ENCODE peak calls at places on chromosomes 12 and 14, in four cellular contexts. L, H, N and G are unnamed samples.

GRCh38 chr12:6341439-6342139 is at the start of gene TNFRSF1A:
- DNase-seq in L (peak; percentile 84), H (peak; percentile 91), N (peak; percentile 76), G (peak; percentile 93)

GRCh38 chr14:104865069-104865630 is at the start of gene CEP170B:
- DNase-seq in L (peak; percentile 60), H (peak; percentile 81), N (no peak), G (peak; percentile 48)

GRCh38 chr12:107277850-107278249 is 184.5 kb upstream of the CRY1 start:
- DNase-seq in L (no peak), H (peak; percentile 82), N (no peak), G (peak; percentile 19)

GRCh38 chr14:58864751-58865519 is 227.2 kb downstream of the DACT1 start:
- DNase-seq in L (no peak), H (peak; percentile 87), N (no peak), G (peak; percentile 96)

GRCh38 chr14:76546426-76547221 is 170.7 kb downstream of the ESRRB start:
- DNase-seq in L (peak; percentile 28), H (peak; percentile 29), N (no peak), G (peak; percentile 67)

GRCh38 chr14:68405959-68406358 is 386.9 kb downstream of the ZFP36L1 start:
- DNase-seq in L (no peak), H (peak; percentile 86), N (no peak), G (peak; percentile 25)

GRCh38 chr14:31229638-31230229 is 22.1 kb upstream of the HECTD1 start:
- DNase-seq in L (peak; percentile 98), H (peak; percentile 98), N (no peak), G (no peak)

GRCh38 chr12:11968041-11968383 is 102.7 kb upstream of the BCL2L14 start:
- DNase-seq in L (no peak), H (no peak), N (no peak), G (no peak)

GRCh38 chr12:124517260-124518050 is 50.0 kb downstream of the NCOR2 start:
- DNase-seq in L (peak; percentile 59), H (peak; percentile 82), N (peak; percentile 64), G (peak; percentile 66)

GRCh38 chr12:82524636-82525035 is 162.1 kb upstream of the TMTC2 start:
- DNase-seq in L (no peak), H (no peak), N (no peak), G (no peak)

GRCh38 chr14:104882325-104882973 is 17.4 kb downstream of the CEP170B start:
- DNase-seq in L (peak; percentile 50), H (no peak), N (no peak), G (no peak)

DNA sequence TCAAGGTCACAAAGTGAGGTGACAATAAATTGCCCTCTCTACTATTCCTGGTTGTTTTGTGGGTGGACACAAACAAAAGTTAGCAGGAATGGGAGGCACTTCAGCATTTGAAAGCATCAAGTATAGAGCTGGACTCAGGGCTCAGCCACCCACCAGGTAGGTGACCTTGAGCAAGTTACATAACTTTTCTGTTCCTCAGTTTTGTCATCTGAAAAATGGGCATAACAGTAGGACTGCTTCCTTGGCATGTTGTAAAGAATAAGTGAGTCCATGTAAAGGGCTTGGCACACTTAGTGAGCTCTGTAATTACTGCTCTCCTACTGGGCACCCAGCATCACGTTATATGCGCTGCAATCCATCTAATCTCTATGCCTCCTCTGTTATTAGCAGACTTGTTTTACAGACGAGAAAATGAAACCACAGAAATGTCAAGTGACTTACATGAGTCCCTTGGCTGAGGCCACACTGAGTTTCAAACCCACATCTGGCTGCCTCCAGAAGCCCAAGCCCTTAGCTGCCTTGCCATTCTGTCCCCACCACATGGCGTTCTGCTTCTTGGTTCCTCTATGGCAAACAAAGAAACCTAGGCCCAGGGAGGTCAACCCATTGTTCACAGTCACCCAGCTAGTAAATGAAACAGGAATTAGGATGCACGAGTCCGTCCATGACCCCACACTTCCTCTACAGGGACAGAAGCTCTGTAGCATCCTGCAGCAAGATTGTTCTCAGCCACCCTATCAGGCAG is 63.2 kb upstream of the SLC24A4 start:
- DNase-seq in L (no peak), H (no peak), N (no peak), G (no peak)
- H3K27ac ChIP-seq in L (no peak overlapping the region), H (no peak overlapping the region), N (no peak overlapping the region), G (no peak overlapping the region)

DNA sequence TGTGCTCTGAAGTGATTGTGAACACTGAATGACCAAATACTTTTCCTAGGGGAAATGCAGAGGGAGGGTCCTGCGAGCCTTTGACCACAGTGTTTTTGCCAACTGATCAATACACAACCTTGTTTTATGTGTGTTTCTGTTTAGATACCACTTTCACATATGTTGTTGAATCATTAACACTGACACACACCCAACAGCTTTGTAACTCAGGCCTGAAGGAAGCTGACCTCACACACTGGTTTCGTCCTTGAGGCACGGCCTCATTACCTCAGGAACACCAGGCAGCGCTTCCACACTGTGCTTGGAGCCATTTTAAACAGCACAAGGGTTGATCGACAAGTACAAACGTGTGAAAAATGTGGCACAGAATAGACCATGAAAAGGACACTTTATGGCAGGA is 60.0 kb downstream of the PPFIBP1 start:
- DNase-seq in L (no peak), H (no peak), N (no peak), G (no peak)
- H3K4me1 ChIP-seq in L (no peaks in the 10 kb centered on the region), H (peaks cover 28% of the 10 kb centered on the region), N (no peaks in the 10 kb centered on the region), G (peaks cover 3% of the 10 kb centered on the region)

DNA sequence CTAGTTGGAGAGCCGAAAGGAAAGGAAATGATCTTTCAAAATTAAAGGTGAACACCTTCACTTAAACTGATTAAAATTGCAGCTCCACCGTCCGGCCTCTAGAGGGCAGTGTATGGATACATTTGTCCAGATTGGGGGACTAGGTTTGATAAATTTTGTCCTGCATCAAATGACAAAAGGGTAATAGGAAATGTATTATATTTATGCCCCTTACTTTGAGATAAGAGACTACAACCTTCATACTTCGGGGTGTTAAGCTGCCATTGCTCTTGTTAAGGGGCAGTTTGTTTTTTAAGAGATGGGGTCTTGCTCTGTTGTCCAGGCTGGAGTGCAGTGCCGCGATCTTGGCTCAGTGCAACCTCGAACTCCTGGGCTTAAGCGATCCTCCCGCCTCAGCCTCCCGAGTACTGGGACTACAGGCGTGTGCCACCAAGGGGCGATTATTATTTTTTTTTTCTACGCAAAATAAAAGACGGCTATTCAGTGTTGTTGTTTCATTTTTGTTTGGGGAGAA is 818 bp upstream of the SUOX start:
- DNase-seq in L (peak; percentile 66), H (peak; percentile 70), N (peak; percentile 42), G (peak; percentile 79)
- H3K27ac ChIP-seq in L (peak overlapping the region; percentile 77), H (peak overlapping the region; percentile 58), N (peak overlapping the region; percentile 85), G (peak overlapping the region; percentile 75)

GRCh38 chr14:86575141-86575540 is 1045.2 kb downstream of the FLRT2 start:
- DNase-seq in L (no peak), H (no peak), N (no peak), G (peak; percentile 2)
- H3K4me1 ChIP-seq in L (no peaks in the 10 kb centered on the region), H (no peaks in the 10 kb centered on the region), N (no peaks in the 10 kb centered on the region), G (no peaks in the 10 kb centered on the region)

GRCh38 chr14:73500360-73500759 is 9.6 kb downstream of the RIOX1 start:
- DNase-seq in L (no peak), H (no peak), N (no peak), G (no peak)
- H3K27ac ChIP-seq in L (no peak overlapping the region), H (no peak overlapping the region), N (no peak overlapping the region), G (no peak overlapping the region)

DNA sequence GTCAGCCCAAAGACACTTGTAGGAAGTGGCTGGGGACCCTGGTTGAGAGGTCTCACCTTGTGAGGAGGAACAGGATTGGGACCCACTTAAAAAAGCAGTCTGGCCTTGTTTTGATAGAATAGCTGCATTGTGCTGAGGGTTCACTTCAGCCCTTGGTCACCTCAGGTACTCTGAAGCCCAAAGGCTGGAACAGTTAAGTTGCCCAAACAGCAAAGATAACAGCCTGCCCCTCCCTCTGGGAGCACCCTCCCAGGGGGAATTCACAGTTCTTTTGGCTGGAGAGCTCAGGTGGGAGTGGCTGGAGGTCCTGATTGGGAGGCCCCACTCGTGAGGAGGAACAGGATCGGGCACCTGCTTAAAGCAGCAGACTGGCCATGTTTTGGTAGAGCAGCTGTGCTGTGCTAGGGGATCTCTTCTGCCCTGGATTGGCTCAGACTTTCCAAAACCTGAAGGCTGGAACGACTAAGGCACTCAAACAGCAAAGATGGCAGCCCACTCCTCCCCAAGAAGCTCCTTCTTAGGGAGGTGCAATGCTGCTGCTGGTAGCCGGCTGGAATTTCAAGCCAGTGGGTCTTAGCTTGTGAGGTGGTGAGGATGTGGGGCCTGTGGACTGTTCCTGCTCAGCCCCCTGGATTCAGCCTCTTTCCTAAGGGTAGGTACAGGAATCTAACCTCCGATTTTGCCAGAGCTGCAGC is 143.8 kb upstream of the SLC38A2 start:
- DNase-seq in L (no peak), H (no peak), N (no peak), G (no peak)
- H3K4me1 ChIP-seq in L (no peaks in the 10 kb centered on the region), H (no peaks in the 10 kb centered on the region), N (peaks cover 9% of the 10 kb centered on the region), G (peaks cover 5% of the 10 kb centered on the region)

DNA sequence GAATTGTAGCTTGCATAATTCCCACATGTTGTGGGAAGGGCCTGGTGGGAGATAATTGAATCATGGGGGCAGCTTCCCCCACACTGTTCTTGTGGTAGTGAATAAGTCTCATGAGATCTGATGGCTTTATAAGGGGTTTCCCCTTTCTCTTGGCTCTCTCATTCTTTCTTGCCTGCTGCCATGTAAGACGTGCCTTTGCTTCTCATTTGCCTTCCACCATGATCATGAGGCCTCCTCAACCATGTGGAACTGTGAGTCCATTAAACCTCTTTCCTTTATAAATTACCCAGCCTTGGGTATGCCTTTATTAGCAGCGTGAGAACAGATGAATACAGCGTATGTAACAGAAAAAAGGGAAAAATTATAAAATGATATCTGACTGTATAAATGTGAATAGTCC is 21.1 kb downstream of the C12orf71 start:
- DNase-seq in L (no peak), H (no peak), N (no peak), G (no peak)
- H3K27ac ChIP-seq in L (no peak overlapping the region), H (no peak overlapping the region), N (no peak overlapping the region), G (no peak overlapping the region)